ENCODE peak calls at places on chromosomes 6 and 20, in four cellular contexts. One of them, this sample, is unnamed.

GRCh38 chr6:114142256-114142655 is 171.3 kb upstream of the HDAC2 start:
- DNase-seq in GM12892: no peak
- DNase-seq in heart left ventricle: no peak
- DNase-seq in GM12878: no peak
- DNase-seq in this sample: no peak

GRCh38 chr20:57928181-57928967 is 218.6 kb upstream of the PMEPA1 start:
- DNase-seq in GM12892: no peak
- DNase-seq in heart left ventricle: no peak
- DNase-seq in GM12878: no peak
- DNase-seq in this sample: peak

GRCh38 chr6:165939601-165940290 is 227.9 kb downstream of the TBXT start:
- DNase-seq in GM12892: no peak
- DNase-seq in heart left ventricle: no peak
- DNase-seq in GM12878: no peak
- DNase-seq in this sample: no peak

GRCh38 chr6:80637312-80637711 is 530.8 kb downstream of the BCKDHB start:
- DNase-seq in GM12892: no peak
- DNase-seq in heart left ventricle: no peak
- DNase-seq in GM12878: no peak
- DNase-seq in this sample: no peak

GRCh38 chr6:44038543-44039065 is 88.6 kb downstream of the MRPL14 start:
- DNase-seq in GM12892: no peak
- DNase-seq in heart left ventricle: no peak
- DNase-seq in GM12878: no peak
- DNase-seq in this sample: no peak

GRCh38 chr6:84050408-84050807 is 16.8 kb downstream of the MRAP2 start:
- DNase-seq in GM12892: no peak
- DNase-seq in heart left ventricle: no peak
- DNase-seq in GM12878: no peak
- DNase-seq in this sample: no peak

GRCh38 chr6:101417899-101418298 is 24.4 kb downstream of the GRIK2 start:
- DNase-seq in GM12892: no peak
- DNase-seq in heart left ventricle: no peak
- DNase-seq in GM12878: no peak
- DNase-seq in this sample: no peak

GRCh38 chr20:45098096-45098773 is 2.7 kb downstream of the KCNS1 start:
- DNase-seq in GM12892: no peak
- DNase-seq in heart left ventricle: no peak
- DNase-seq in GM12878: no peak
- DNase-seq in this sample: no peak

GRCh38 chr6:129671442-129672344 is 38.3 kb downstream of the ARHGAP18 start:
- DNase-seq in GM12892: peak
- DNase-seq in heart left ventricle: no peak
- DNase-seq in GM12878: peak
- DNase-seq in this sample: no peak

GRCh38 chr6:135360222-135360621 is 137.3 kb downstream of the AHI1 start:
- DNase-seq in GM12892: no peak
- DNase-seq in heart left ventricle: no peak
- DNase-seq in GM12878: no peak
- DNase-seq in this sample: no peak
- TF ChIP-seq POLR2A in GM12892: no peak
- TF ChIP-seq POLR2A in heart left ventricle: no peak
- TF ChIP-seq POLR2A in GM12878: no peak
- TF ChIP-seq POLR2A in this sample: no peak

GRCh38 chr6:31665501-31666336 is at the start of gene CSNK2B:
- DNase-seq in GM12892: peak
- DNase-seq in heart left ventricle: peak
- DNase-seq in GM12878: peak
- DNase-seq in this sample: peak
- TF ChIP-seq POLR2A in GM12892: peak
- TF ChIP-seq POLR2A in heart left ventricle: peak
- TF ChIP-seq POLR2A in GM12878: peak
- TF ChIP-seq POLR2A in this sample: peak

GRCh38 chr20:32087117-32087516 is 22.4 kb upstream of the TM9SF4 start:
- DNase-seq in GM12892: no peak
- DNase-seq in heart left ventricle: no peak
- DNase-seq in GM12878: no peak
- DNase-seq in this sample: no peak
- TF ChIP-seq POLR2A in GM12892: no peak
- TF ChIP-seq POLR2A in heart left ventricle: no peak
- TF ChIP-seq POLR2A in GM12878: no peak
- TF ChIP-seq POLR2A in this sample: no peak

DNA sequence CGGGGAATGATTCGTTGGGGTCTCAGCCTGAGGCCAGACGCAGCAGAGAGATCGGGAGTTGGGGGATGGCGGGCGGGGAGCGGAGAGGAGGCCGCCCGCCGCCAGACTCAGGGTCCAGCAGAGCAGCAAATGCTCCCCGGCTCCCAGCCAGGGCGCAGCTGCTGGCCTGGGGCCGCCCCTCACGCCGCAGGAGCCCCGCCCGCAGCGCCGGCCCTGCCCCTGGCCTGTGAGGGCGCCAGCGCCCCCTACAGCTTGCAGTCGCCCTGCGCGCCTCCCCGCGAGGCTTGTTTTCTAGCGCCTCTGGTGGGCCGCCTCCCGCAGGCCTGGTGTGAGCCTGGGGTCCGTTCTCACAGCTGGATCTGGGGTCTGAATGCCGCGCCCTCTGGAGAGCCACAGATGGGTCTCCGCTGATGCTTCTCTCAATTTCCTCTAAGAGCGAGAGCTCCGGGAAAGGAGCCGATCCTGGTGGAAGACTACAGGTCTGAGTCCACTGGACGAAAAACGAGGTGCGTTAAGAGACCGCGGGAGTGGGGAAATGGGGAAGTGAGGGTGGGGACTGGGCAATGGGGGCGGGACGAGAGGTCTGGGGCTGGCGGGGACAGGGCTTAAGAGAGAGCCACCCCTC is 29.9 kb downstream of the TRIM38 start:
- DNase-seq in GM12892: peak
- DNase-seq in heart left ventricle: peak
- DNase-seq in GM12878: peak
- DNase-seq in this sample: peak
- TF ChIP-seq POLR2A in GM12892: peak
- TF ChIP-seq POLR2A in heart left ventricle: peak
- TF ChIP-seq POLR2A in GM12878: peak
- TF ChIP-seq POLR2A in this sample: peak